ENCODE peak calls at places on chromosomes 11 and 22, in eight cellular contexts. One of them, this sample, is unnamed.

GRCh38 chr11:30468881-30469280 is 117.3 kb downstream of the MPPED2 start:
- DNase-seq in GM04503: no peak
- DNase-seq in GM12865: no peak
- DNase-seq in stomach: no peak
- DNase-seq in fibroblast of the aortic adventitia: no peak
- DNase-seq in left lung: no peak
- DNase-seq in hypothalamus: no peak
- DNase-seq in NCI-H748 treated with DMSO at 0.1 percent for 48 hours: no peak
- DNase-seq in this sample: no peak

GRCh38 chr11:65895482-65895981 is 4.7 kb downstream of the FOSL1 start:
- DNase-seq in left lung: peak
- DNase-seq in stomach: no peak
- DNase-seq in GM04503: no peak
- DNase-seq in hypothalamus: no peak
- DNase-seq in NCI-H748 treated with DMSO at 0.1 percent for 48 hours: no peak
- DNase-seq in fibroblast of the aortic adventitia: no peak
- DNase-seq in GM12865: no peak
- DNase-seq in this sample: no peak

GRCh38 chr11:16000065-16000464 is 356.3 kb downstream of the SOX6 start:
- DNase-seq in GM04503: peak
- DNase-seq in NCI-H748 treated with DMSO at 0.1 percent for 48 hours: no peak
- DNase-seq in stomach: no peak
- DNase-seq in left lung: no peak
- DNase-seq in GM12865: no peak
- DNase-seq in hypothalamus: no peak
- DNase-seq in fibroblast of the aortic adventitia: peak
- DNase-seq in this sample: no peak

GRCh38 chr11:35614949-35615569 is 3.2 kb upstream of the FJX1 start:
- DNase-seq in stomach: no peak
- DNase-seq in GM04503: no peak
- DNase-seq in left lung: no peak
- DNase-seq in fibroblast of the aortic adventitia: peak
- DNase-seq in hypothalamus: no peak
- DNase-seq in NCI-H748 treated with DMSO at 0.1 percent for 48 hours: no peak
- DNase-seq in GM12865: no peak
- DNase-seq in this sample: peak

GRCh38 chr11:86108146-86108545 is 39.3 kb upstream of the PICALM start:
- DNase-seq in fibroblast of the aortic adventitia: no peak
- DNase-seq in stomach: no peak
- DNase-seq in hypothalamus: no peak
- DNase-seq in GM12865: no peak
- DNase-seq in NCI-H748 treated with DMSO at 0.1 percent for 48 hours: no peak
- DNase-seq in left lung: no peak
- DNase-seq in GM04503: no peak
- DNase-seq in this sample: peak

GRCh38 chr22:45577746-45578523 is 75.3 kb downstream of the FBLN1 start:
- DNase-seq in stomach: peak
- DNase-seq in hypothalamus: peak
- DNase-seq in GM12865: peak
- DNase-seq in GM04503: no peak
- DNase-seq in fibroblast of the aortic adventitia: peak
- DNase-seq in NCI-H748 treated with DMSO at 0.1 percent for 48 hours: peak
- DNase-seq in left lung: peak
- DNase-seq in this sample: peak

GRCh38 chr22:24510694-24511625 is 15.8 kb downstream of the UPB1 start:
- DNase-seq in hypothalamus: no peak
- DNase-seq in GM12865: no peak
- DNase-seq in GM04503: no peak
- DNase-seq in stomach: peak
- DNase-seq in NCI-H748 treated with DMSO at 0.1 percent for 48 hours: no peak
- DNase-seq in left lung: no peak
- DNase-seq in fibroblast of the aortic adventitia: peak
- DNase-seq in this sample: no peak

GRCh38 chr11:10390375-10390774 is 64.7 kb upstream of the AMPD3 start:
- DNase-seq in stomach: no peak
- DNase-seq in fibroblast of the aortic adventitia: peak
- DNase-seq in GM12865: no peak
- DNase-seq in left lung: no peak
- DNase-seq in hypothalamus: no peak
- DNase-seq in NCI-H748 treated with DMSO at 0.1 percent for 48 hours: no peak
- DNase-seq in GM04503: no peak
- DNase-seq in this sample: no peak

GRCh38 chr11:27233654-27234042 is 129.4 kb downstream of the CCDC34 start:
- DNase-seq in fibroblast of the aortic adventitia: no peak
- DNase-seq in NCI-H748 treated with DMSO at 0.1 percent for 48 hours: no peak
- DNase-seq in GM12865: peak
- DNase-seq in GM04503: no peak
- DNase-seq in hypothalamus: no peak
- DNase-seq in stomach: no peak
- DNase-seq in left lung: no peak
- DNase-seq in this sample: peak

GRCh38 chr11:116595305-116595880 is 177.4 kb downstream of the BUD13 start:
- DNase-seq in stomach: no peak
- DNase-seq in left lung: no peak
- DNase-seq in hypothalamus: no peak
- DNase-seq in GM04503: no peak
- DNase-seq in GM12865: no peak
- DNase-seq in fibroblast of the aortic adventitia: no peak
- DNase-seq in NCI-H748 treated with DMSO at 0.1 percent for 48 hours: peak
- DNase-seq in this sample: peak

GRCh38 chr11:76266269-76266668 is 60.0 kb upstream of the WNT11 start:
- DNase-seq in left lung: peak
- DNase-seq in stomach: no peak
- DNase-seq in GM04503: peak
- DNase-seq in NCI-H748 treated with DMSO at 0.1 percent for 48 hours: no peak
- DNase-seq in hypothalamus: no peak
- DNase-seq in fibroblast of the aortic adventitia: peak
- DNase-seq in GM12865: no peak
- DNase-seq in this sample: no peak

GRCh38 chr11:129710423-129710822 is 105.2 kb upstream of the TMEM45B start:
- DNase-seq in GM04503: no peak
- DNase-seq in left lung: no peak
- DNase-seq in hypothalamus: no peak
- DNase-seq in fibroblast of the aortic adventitia: no peak
- DNase-seq in GM12865: no peak
- DNase-seq in NCI-H748 treated with DMSO at 0.1 percent for 48 hours: no peak
- DNase-seq in stomach: no peak
- DNase-seq in this sample: no peak

GRCh38 chr11:67270256-67271211 is 4.3 kb downstream of the GRK2 start:
- DNase-seq in hypothalamus: no peak
- DNase-seq in left lung: peak
- DNase-seq in GM04503: no peak
- DNase-seq in NCI-H748 treated with DMSO at 0.1 percent for 48 hours: no peak
- DNase-seq in fibroblast of the aortic adventitia: no peak
- DNase-seq in GM12865: no peak
- DNase-seq in stomach: no peak
- DNase-seq in this sample: no peak

GRCh38 chr11:30333405-30333804 is 10.5 kb downstream of the ARL14EP start:
- DNase-seq in GM12865: no peak
- DNase-seq in stomach: no peak
- DNase-seq in left lung: no peak
- DNase-seq in NCI-H748 treated with DMSO at 0.1 percent for 48 hours: peak
- DNase-seq in hypothalamus: no peak
- DNase-seq in GM04503: no peak
- DNase-seq in fibroblast of the aortic adventitia: peak
- DNase-seq in this sample: peak

GRCh38 chr11:75635009-75635909 is 33.6 kb downstream of the MAP6 start:
- DNase-seq in fibroblast of the aortic adventitia: peak
- DNase-seq in GM04503: no peak
- DNase-seq in GM12865: no peak
- DNase-seq in NCI-H748 treated with DMSO at 0.1 percent for 48 hours: no peak
- DNase-seq in left lung: no peak
- DNase-seq in hypothalamus: no peak
- DNase-seq in stomach: no peak
- DNase-seq in this sample: peak

GRCh38 chr11:128361451-128362020 is 225.8 kb downstream of the ETS1 start:
- DNase-seq in NCI-H748 treated with DMSO at 0.1 percent for 48 hours: no peak
- DNase-seq in fibroblast of the aortic adventitia: peak
- DNase-seq in left lung: no peak
- DNase-seq in GM04503: no peak
- DNase-seq in GM12865: no peak
- DNase-seq in hypothalamus: no peak
- DNase-seq in stomach: peak
- DNase-seq in this sample: no peak

GRCh38 chr22:23065069-23065451 is 5.3 kb upstream of the GNAZ start:
- DNase-seq in GM12865: no peak
- DNase-seq in left lung: no peak
- DNase-seq in NCI-H748 treated with DMSO at 0.1 percent for 48 hours: no peak
- DNase-seq in stomach: peak
- DNase-seq in fibroblast of the aortic adventitia: no peak
- DNase-seq in GM04503: no peak
- DNase-seq in hypothalamus: no peak
- DNase-seq in this sample: no peak

GRCh38 chr11:111911563-111912401 is at the start of gene CRYAB:
- DNase-seq in NCI-H748 treated with DMSO at 0.1 percent for 48 hours: no peak
- DNase-seq in left lung: no peak
- DNase-seq in stomach: peak
- DNase-seq in GM04503: peak
- DNase-seq in GM12865: no peak
- DNase-seq in fibroblast of the aortic adventitia: peak
- DNase-seq in hypothalamus: peak
- DNase-seq in this sample: no peak

GRCh38 chr22:19870153-19871022 is 15.7 kb upstream of the GNB1L start:
- DNase-seq in hypothalamus: no peak
- DNase-seq in stomach: no peak
- DNase-seq in left lung: peak
- DNase-seq in NCI-H748 treated with DMSO at 0.1 percent for 48 hours: no peak
- DNase-seq in fibroblast of the aortic adventitia: no peak
- DNase-seq in GM12865: no peak
- DNase-seq in GM04503: no peak
- DNase-seq in this sample: peak

GRCh38 chr11:2580444-2581050 is 119.2 kb downstream of the KCNQ1OT1 start:
- DNase-seq in fibroblast of the aortic adventitia: no peak
- DNase-seq in GM12865: no peak
- DNase-seq in NCI-H748 treated with DMSO at 0.1 percent for 48 hours: no peak
- DNase-seq in stomach: peak
- DNase-seq in hypothalamus: no peak
- DNase-seq in left lung: peak
- DNase-seq in GM04503: no peak
- DNase-seq in this sample: no peak

GRCh38 chr11:7964873-7965272 is 374 bp downstream of the NLRP10 start:
- DNase-seq in stomach: no peak
- DNase-seq in GM04503: peak
- DNase-seq in NCI-H748 treated with DMSO at 0.1 percent for 48 hours: no peak
- DNase-seq in GM12865: no peak
- DNase-seq in hypothalamus: no peak
- DNase-seq in left lung: no peak
- DNase-seq in fibroblast of the aortic adventitia: peak
- DNase-seq in this sample: no peak

GRCh38 chr11:93952082-93952780 is 68.9 kb upstream of the HEPHL1 start:
- DNase-seq in GM12865: no peak
- DNase-seq in fibroblast of the aortic adventitia: no peak
- DNase-seq in stomach: no peak
- DNase-seq in hypothalamus: no peak
- DNase-seq in NCI-H748 treated with DMSO at 0.1 percent for 48 hours: no peak
- DNase-seq in left lung: no peak
- DNase-seq in GM04503: no peak
- DNase-seq in this sample: no peak